ENCODE peak calls at places on chromosomes 16 and 17, in six cellular contexts. One of them, this sample, is unnamed.

GRCh38 chr16:4142268-4142667 is 26.0 kb upstream of the ADCY9 start:
- DNase-seq in CD8-positive, alpha-beta T cell: peak; percentile 49
- DNase-seq in mesendoderm: no peak
- DNase-seq in H1: no peak
- DNase-seq in cardiac muscle cell: no peak
- DNase-seq in heart left ventricle: no peak
- DNase-seq in this sample: no peak

GRCh38 chr17:13600475-13601316 is 1.0 kb downstream of the HS3ST3A1 start:
- DNase-seq in mesendoderm: peak; percentile 49
- DNase-seq in heart left ventricle: no peak
- DNase-seq in CD8-positive, alpha-beta T cell: no peak
- DNase-seq in H1: no peak
- DNase-seq in cardiac muscle cell: peak; percentile 43
- DNase-seq in this sample: no peak

GRCh38 chr17:81976332-81977210 is 858 bp upstream of the ASPSCR1 start:
- DNase-seq in cardiac muscle cell: no peak
- DNase-seq in heart left ventricle: no peak
- DNase-seq in CD8-positive, alpha-beta T cell: no peak
- DNase-seq in H1: no peak
- DNase-seq in mesendoderm: peak; percentile 70
- DNase-seq in this sample: no peak

GRCh38 chr17:80859004-80859941 is 132.4 kb upstream of the CHMP6 start:
- DNase-seq in heart left ventricle: peak; percentile 82
- DNase-seq in H1: peak; percentile 23
- DNase-seq in mesendoderm: peak; percentile 22
- DNase-seq in CD8-positive, alpha-beta T cell: no peak
- DNase-seq in cardiac muscle cell: peak; percentile 88
- DNase-seq in this sample: peak; percentile 80

GRCh38 chr16:50826797-50827316 is 85.0 kb downstream of the CYLD start:
- DNase-seq in cardiac muscle cell: no peak
- DNase-seq in CD8-positive, alpha-beta T cell: no peak
- DNase-seq in heart left ventricle: no peak
- DNase-seq in H1: no peak
- DNase-seq in mesendoderm: no peak
- DNase-seq in this sample: no peak

GRCh38 chr16:57544129-57544653 is 1.7 kb downstream of the ADGRG5 start:
- DNase-seq in CD8-positive, alpha-beta T cell: no peak
- DNase-seq in H1: no peak
- DNase-seq in cardiac muscle cell: peak; percentile 66
- DNase-seq in mesendoderm: no peak
- DNase-seq in heart left ventricle: no peak
- DNase-seq in this sample: peak; percentile 20

GRCh38 chr17:6989779-6990178 is 6.1 kb upstream of the ALOX12 start:
- DNase-seq in mesendoderm: no peak
- DNase-seq in heart left ventricle: no peak
- DNase-seq in H1: no peak
- DNase-seq in CD8-positive, alpha-beta T cell: no peak
- DNase-seq in cardiac muscle cell: no peak
- DNase-seq in this sample: no peak

GRCh38 chr17:19287651-19288050 is 50.5 kb downstream of the EPN2 start:
- DNase-seq in heart left ventricle: no peak
- DNase-seq in CD8-positive, alpha-beta T cell: no peak
- DNase-seq in cardiac muscle cell: no peak
- DNase-seq in H1: no peak
- DNase-seq in mesendoderm: no peak
- DNase-seq in this sample: no peak

GRCh38 chr17:17913695-17914332 is 58.4 kb downstream of the TOM1L2 start:
- DNase-seq in heart left ventricle: peak; percentile 72
- DNase-seq in CD8-positive, alpha-beta T cell: peak; percentile 49
- DNase-seq in mesendoderm: peak; percentile 96
- DNase-seq in cardiac muscle cell: peak; percentile 79
- DNase-seq in H1: peak; percentile 62
- DNase-seq in this sample: no peak

GRCh38 chr16:66266436-66267286 is 99.8 kb upstream of the CDH5 start:
- DNase-seq in CD8-positive, alpha-beta T cell: no peak
- DNase-seq in H1: no peak
- DNase-seq in mesendoderm: no peak
- DNase-seq in heart left ventricle: peak; percentile 84
- DNase-seq in cardiac muscle cell: peak; percentile 95
- DNase-seq in this sample: no peak

DNA sequence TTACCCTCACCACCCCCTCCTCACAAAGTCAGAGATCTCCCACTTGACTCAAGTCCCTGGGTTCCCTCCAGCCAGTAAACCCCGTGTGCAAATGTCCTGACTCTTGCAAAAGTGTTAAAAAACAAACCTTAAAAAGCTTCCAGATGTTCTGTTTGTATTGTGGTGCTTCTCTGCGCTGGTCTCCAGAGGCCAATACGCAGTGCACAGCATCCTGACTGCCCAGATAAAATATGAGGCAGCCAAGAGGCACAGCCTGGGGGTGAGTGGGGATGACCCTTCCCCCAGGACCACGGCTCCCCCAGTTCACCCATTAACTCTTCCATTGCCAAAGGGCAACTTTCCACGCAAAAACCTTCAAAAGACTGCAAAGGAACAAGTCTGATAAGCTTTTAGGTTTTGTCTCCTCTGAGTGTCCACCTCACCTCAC is 291.8 kb downstream of the SOX9 start:
- DNase-seq in mesendoderm: no peak
- DNase-seq in cardiac muscle cell: no peak
- DNase-seq in H1: no peak
- DNase-seq in CD8-positive, alpha-beta T cell: no peak
- DNase-seq in heart left ventricle: no peak
- DNase-seq in this sample: no peak
- H3K27me3 ChIP-seq in mesendoderm: no peaks in the 10 kb centered on the region
- H3K27me3 ChIP-seq in cardiac muscle cell: no peaks in the 10 kb centered on the region
- H3K27me3 ChIP-seq in H1: peaks cover 35% of the 10 kb centered on the region
- H3K27me3 ChIP-seq in CD8-positive, alpha-beta T cell: no peaks in the 10 kb centered on the region
- H3K27me3 ChIP-seq in heart left ventricle: peaks cover 4% of the 10 kb centered on the region
- H3K27me3 ChIP-seq in this sample: no peaks in the 10 kb centered on the region

DNA sequence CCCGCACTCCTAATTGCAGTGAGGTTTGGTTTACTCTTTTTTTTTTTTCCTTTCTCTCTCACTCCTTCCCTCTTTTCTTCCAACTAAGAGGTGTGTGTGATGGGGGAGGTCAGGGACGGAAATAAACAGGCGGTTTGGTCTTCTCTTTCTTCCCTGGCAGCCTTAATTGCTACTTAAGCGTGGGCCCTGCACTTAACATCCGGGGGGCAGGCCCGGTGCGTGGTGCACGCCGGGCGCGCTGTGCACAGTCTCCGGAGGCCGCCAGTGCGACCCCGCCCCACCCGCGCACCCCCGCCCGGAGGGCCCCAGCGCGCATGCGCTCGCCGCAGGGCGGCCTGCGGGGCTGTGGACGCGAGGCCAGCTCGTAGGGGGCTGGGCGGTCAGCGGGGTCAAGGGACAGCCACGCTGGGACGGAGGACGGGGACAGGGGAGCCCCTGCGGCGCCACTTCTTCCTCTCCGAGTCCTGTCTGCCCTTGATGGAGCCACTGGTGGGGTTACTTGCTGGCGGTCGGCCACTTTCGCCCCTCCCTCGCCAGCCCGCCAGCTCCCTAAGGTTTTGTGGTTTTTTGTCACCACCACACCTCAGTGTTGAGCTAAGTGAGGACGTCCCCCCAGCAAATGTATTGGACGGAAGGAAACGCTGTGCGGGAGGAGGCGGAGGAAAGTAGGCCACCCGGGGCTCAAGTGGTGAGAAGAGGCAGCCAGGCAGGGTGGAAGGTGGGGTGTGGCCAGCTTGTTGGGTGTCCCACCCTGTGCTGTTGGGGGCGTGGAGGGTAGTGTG is 120.9 kb downstream of the MRM1 start:
- DNase-seq in CD8-positive, alpha-beta T cell: peak; percentile 77
- DNase-seq in mesendoderm: peak; percentile 51
- DNase-seq in H1: no peak
- DNase-seq in heart left ventricle: peak; percentile 83
- DNase-seq in cardiac muscle cell: peak; percentile 65
- DNase-seq in this sample: peak; percentile 40
- H3K27me3 ChIP-seq in CD8-positive, alpha-beta T cell: no peaks in the 10 kb centered on the region
- H3K27me3 ChIP-seq in mesendoderm: no peaks in the 10 kb centered on the region
- H3K27me3 ChIP-seq in H1: no peaks in the 10 kb centered on the region
- H3K27me3 ChIP-seq in heart left ventricle: peaks cover 21% of the 10 kb centered on the region
- H3K27me3 ChIP-seq in cardiac muscle cell: no peaks in the 10 kb centered on the region
- H3K27me3 ChIP-seq in this sample: no peaks in the 10 kb centered on the region

GRCh38 chr17:4530799-4531730 is 24.1 kb downstream of the MYBBP1A start:
- DNase-seq in H1: no peak
- DNase-seq in mesendoderm: peak; percentile 37
- DNase-seq in cardiac muscle cell: peak; percentile 72
- DNase-seq in heart left ventricle: no peak
- DNase-seq in CD8-positive, alpha-beta T cell: no peak
- DNase-seq in this sample: no peak
- H3K27me3 ChIP-seq in H1: peaks cover 43% of the 10 kb centered on the region
- H3K27me3 ChIP-seq in mesendoderm: no peaks in the 10 kb centered on the region
- H3K27me3 ChIP-seq in cardiac muscle cell: no peaks in the 10 kb centered on the region
- H3K27me3 ChIP-seq in heart left ventricle: no peaks in the 10 kb centered on the region
- H3K27me3 ChIP-seq in CD8-positive, alpha-beta T cell: no peaks in the 10 kb centered on the region
- H3K27me3 ChIP-seq in this sample: no peaks in the 10 kb centered on the region

DNA sequence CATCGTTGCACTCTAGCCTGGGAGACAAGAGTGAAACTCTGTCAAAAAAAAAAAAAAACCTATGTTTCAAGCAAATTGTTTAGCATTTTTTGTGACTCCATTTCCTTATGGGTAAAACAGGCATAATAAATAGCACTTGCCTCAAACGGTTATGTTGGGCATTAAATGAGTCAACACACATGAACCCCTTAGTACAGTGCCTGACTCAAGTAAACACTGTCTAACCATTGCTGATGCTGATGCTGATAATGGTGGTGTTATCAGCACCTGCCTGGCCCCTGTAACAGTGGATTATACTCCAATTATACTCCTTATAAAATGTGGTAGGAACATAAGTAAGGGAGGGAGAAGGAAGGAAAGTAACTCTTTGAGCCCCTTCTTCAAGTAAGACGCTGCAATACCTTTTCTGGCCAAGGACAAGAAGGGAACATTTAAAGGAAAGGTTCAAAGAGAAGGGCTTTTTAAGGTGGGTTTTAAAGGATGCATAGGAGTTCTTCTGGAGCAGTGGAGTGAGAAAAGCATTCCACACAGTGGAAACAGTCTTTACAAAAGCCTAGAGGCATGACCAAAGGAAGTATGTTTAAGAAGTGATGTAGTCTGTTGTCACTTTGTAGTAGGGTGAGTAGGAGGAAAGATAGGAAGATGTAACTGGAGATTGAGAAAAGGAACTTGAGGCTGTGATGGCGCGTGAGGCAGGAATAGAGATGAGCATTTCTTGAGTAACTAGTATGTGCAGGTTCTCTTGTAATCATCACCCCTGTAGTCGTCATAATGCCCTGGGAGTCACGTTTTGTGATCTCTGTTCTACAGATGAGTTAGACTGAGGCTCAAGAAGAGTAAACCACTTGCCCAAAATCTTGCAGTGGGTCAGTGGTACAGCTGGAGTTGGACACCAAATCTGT is 4.3 kb downstream of the SCNN1B start:
- DNase-seq in cardiac muscle cell: no peak
- DNase-seq in heart left ventricle: no peak
- DNase-seq in CD8-positive, alpha-beta T cell: no peak
- DNase-seq in mesendoderm: no peak
- DNase-seq in H1: no peak
- DNase-seq in this sample: no peak
- H3K27me3 ChIP-seq in cardiac muscle cell: peaks cover 55% of the 10 kb centered on the region
- H3K27me3 ChIP-seq in heart left ventricle: peaks cover 35% of the 10 kb centered on the region
- H3K27me3 ChIP-seq in CD8-positive, alpha-beta T cell: no peaks in the 10 kb centered on the region
- H3K27me3 ChIP-seq in mesendoderm: peaks cover 16% of the 10 kb centered on the region
- H3K27me3 ChIP-seq in H1: peaks cover 20% of the 10 kb centered on the region
- H3K27me3 ChIP-seq in this sample: peaks cover 16% of the 10 kb centered on the region

DNA sequence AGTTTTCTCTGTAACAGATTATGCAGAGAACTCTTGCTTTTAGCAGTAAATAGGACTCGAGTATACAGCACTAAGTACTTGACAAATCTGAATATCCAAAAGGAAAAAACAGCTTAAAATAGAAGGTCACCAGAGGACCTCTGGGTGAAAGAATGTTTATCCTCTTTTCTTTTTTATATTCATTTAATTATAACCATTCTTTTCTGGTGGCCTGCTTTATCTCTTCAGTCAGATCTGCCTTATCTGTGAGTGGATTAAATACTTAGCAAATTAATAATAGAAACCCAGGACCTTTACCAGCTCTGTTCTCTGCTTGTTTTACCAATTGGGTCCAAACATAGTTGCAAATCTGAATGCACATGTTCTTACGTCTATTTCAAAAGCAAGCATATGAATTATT is 8.6 kb downstream of the DGKE start:
- DNase-seq in H1: no peak
- DNase-seq in CD8-positive, alpha-beta T cell: no peak
- DNase-seq in mesendoderm: no peak
- DNase-seq in cardiac muscle cell: no peak
- DNase-seq in heart left ventricle: no peak
- DNase-seq in this sample: no peak
- H3K27me3 ChIP-seq in H1: no peaks in the 10 kb centered on the region
- H3K27me3 ChIP-seq in CD8-positive, alpha-beta T cell: no peaks in the 10 kb centered on the region
- H3K27me3 ChIP-seq in mesendoderm: no peaks in the 10 kb centered on the region
- H3K27me3 ChIP-seq in cardiac muscle cell: no peaks in the 10 kb centered on the region
- H3K27me3 ChIP-seq in heart left ventricle: no peaks in the 10 kb centered on the region
- H3K27me3 ChIP-seq in this sample: no peaks in the 10 kb centered on the region

This sample was measured in dorsolateral prefrontal cortex.